ENCODE peak calls at places on chromosomes 11 and 22, in six cellular contexts. S is keratinocyte, C is GM12878, E is colonic mucosa, Y is mesendoderm, P is endodermal cell. R is an unnamed sample.

GRCh38 chr22:36081023-36081431 is 52.4 kb upstream of the RBFOX2 start:
- DNase-seq in S (no peak), C (no peak), E (no peak), Y (no peak), P (no peak), R (no peak)

GRCh38 chr11:96147913-96148312 is 195.1 kb downstream of the MAML2 start:
- DNase-seq in S (no peak), C (no peak), E (no peak), Y (no peak), P (no peak), R (no peak)

GRCh38 chr11:32221476-32222032 is 130.7 kb downstream of the RCN1 start:
- DNase-seq in S (no peak), C (no peak), E (no peak), Y (no peak), P (no peak), R (no peak)

GRCh38 chr11:117332843-117333242 is 5.2 kb downstream of the CEP164 start:
- DNase-seq in S (no peak), C (no peak), E (no peak), Y (no peak), P (no peak), R (no peak)

GRCh38 chr22:45552580-45553332 is 50.1 kb downstream of the FBLN1 start:
- DNase-seq in S (no peak), C (no peak), E (peak), Y (no peak), P (peak), R (no peak)

GRCh38 chr11:70282012-70282411 is 11.5 kb downstream of the PPFIA1 start:
- DNase-seq in S (no peak), C (no peak), E (no peak), Y (peak), P (no peak), R (no peak)

GRCh38 chr11:112179601-112180000 is 4.3 kb downstream of the BCO2 start:
- DNase-seq in S (no peak), C (peak), E (no peak), Y (no peak), P (no peak), R (no peak)

GRCh38 chr11:114279778-114280532 is 16.2 kb upstream of the NNMT start:
- DNase-seq in S (no peak), C (no peak), E (no peak), Y (no peak), P (no peak), R (no peak)

GRCh38 chr11:77287615-77288273 is 13.7 kb downstream of the GDPD4 start:
- DNase-seq in S (no peak), C (no peak), E (no peak), Y (no peak), P (no peak), R (no peak)

GRCh38 chr22:33513388-33514336 is 406.6 kb downstream of the LARGE1 start:
- DNase-seq in S (no peak), C (no peak), E (no peak), Y (no peak), P (no peak), R (no peak)

GRCh38 chr11:68125164-68125563 is 4.0 kb upstream of the CHKA start:
- DNase-seq in S (no peak), C (no peak), E (no peak), Y (no peak), P (no peak), R (no peak)

GRCh38 chr11:70727899-70728620 is 329.7 kb downstream of the CTTN start:
- DNase-seq in S (no peak), C (no peak), E (no peak), Y (no peak), P (no peak), R (no peak)

GRCh38 chr11:117664897-117665296 is 132.1 kb downstream of the DSCAML1 start:
- DNase-seq in S (no peak), C (no peak), E (peak), Y (no peak), P (peak), R (no peak)

GRCh38 chr11:58927393-58928081 is 11.8 kb upstream of the GLYATL1 start:
- DNase-seq in S (no peak), C (no peak), E (peak), Y (peak), P (peak), R (peak)

GRCh38 chr11:98411777-98412176 is 609.0 kb upstream of the CNTN5 start:
- DNase-seq in S (no peak), C (no peak), E (no peak), Y (no peak), P (no peak), R (no peak)

GRCh38 chr11:113114452-113115027 is 153.3 kb downstream of the NCAM1 start:
- DNase-seq in S (no peak), C (no peak), E (peak), Y (peak), P (peak), R (peak)

GRCh38 chr22:19802001-19802880 is 41.7 kb downstream of the TBX1 start:
- DNase-seq in S (no peak), C (no peak), E (no peak), Y (no peak), P (no peak), R (no peak)

GRCh38 chr22:50236731-50237409 is 8.0 kb downstream of the TUBGCP6 start:
- DNase-seq in S (no peak), C (no peak), E (no peak), Y (peak), P (peak), R (no peak)

GRCh38 chr11:117180661-117181585 is 2.4 kb downstream of the SIDT2 start:
- DNase-seq in S (peak), C (peak), E (peak), Y (peak), P (peak), R (peak)

GRCh38 chr11:82776377-82776776 is 42.7 kb upstream of the FAM181B start:
- DNase-seq in S (no peak), C (no peak), E (no peak), Y (peak), P (peak), R (no peak)

GRCh38 chr11:120945042-120945441 is 78.9 kb upstream of the TBCEL start:
- DNase-seq in S (no peak), C (no peak), E (no peak), Y (peak), P (no peak), R (no peak)

GRCh38 chr11:86926975-86927374 is 28.2 kb downstream of the FZD4 start:
- DNase-seq in S (no peak), C (no peak), E (no peak), Y (no peak), P (no peak), R (no peak)

GRCh38 chr11:57482782-57483569 is 22.6 kb downstream of the RTN4RL2 start:
- DNase-seq in S (no peak), C (no peak), E (no peak), Y (peak), P (peak), R (peak)

GRCh38 chr22:44454113-44454769 is 43.8 kb downstream of the RTL6 start:
- DNase-seq in S (no peak), C (no peak), E (peak), Y (no peak), P (peak), R (no peak)

GRCh38 chr11:113085446-113085845 is 124.2 kb downstream of the NCAM1 start:
- DNase-seq in S (no peak), C (no peak), E (no peak), Y (no peak), P (no peak), R (no peak)

GRCh38 chr11:73622920-73623593 is 23.3 kb upstream of the PLEKHB1 start:
- DNase-seq in S (no peak), C (no peak), E (no peak), Y (no peak), P (no peak), R (no peak)

GRCh38 chr22:42641801-42642413 is 1.5 kb upstream of the ATP5MGL start:
- DNase-seq in S (no peak), C (no peak), E (no peak), Y (no peak), P (no peak), R (no peak)
- H3K9ac ChIP-seq in S (no peak), C (no peak), E (no peak), Y (no peak), P (no peak), R (no peak)

GRCh38 chr11:126423743-126424142 is 68.3 kb downstream of the ST3GAL4 start:
- DNase-seq in S (no peak), C (no peak), E (no peak), Y (no peak), P (no peak), R (no peak)
- H3K4me3 ChIP-seq in S (no peak), C (no peak), E (no peak), Y (no peak), P (no peak), R (no peak)

GRCh38 chr11:102226702-102227101 is 90.6 kb upstream of the BIRC3 start:
- DNase-seq in S (no peak), C (no peak), E (no peak), Y (peak), P (no peak), R (no peak)
- H3K9ac ChIP-seq in S (peak), C (no peak), E (no peak), Y (no peak), P (no peak), R (no peak)

GRCh38 chr22:37482244-37482643 is 3.9 kb downstream of the MFNG start:
- DNase-seq in S (no peak), C (no peak), E (no peak), Y (no peak), P (no peak), R (no peak)

GRCh38 chr22:37476389-37477329 is 9.5 kb downstream of the MFNG start:
- DNase-seq in S (no peak), C (no peak), E (no peak), Y (no peak), P (no peak), R (no peak)

GRCh38 chr22:37480387-37481346 is 5.5 kb downstream of the MFNG start:
- DNase-seq in S (no peak), C (no peak), E (no peak), Y (no peak), P (no peak), R (no peak)

GRCh38 chr22:37481347-37481907 is 4.8 kb downstream of the MFNG start:
- DNase-seq in S (no peak), C (no peak), E (no peak), Y (no peak), P (no peak), R (no peak)

DNA sequence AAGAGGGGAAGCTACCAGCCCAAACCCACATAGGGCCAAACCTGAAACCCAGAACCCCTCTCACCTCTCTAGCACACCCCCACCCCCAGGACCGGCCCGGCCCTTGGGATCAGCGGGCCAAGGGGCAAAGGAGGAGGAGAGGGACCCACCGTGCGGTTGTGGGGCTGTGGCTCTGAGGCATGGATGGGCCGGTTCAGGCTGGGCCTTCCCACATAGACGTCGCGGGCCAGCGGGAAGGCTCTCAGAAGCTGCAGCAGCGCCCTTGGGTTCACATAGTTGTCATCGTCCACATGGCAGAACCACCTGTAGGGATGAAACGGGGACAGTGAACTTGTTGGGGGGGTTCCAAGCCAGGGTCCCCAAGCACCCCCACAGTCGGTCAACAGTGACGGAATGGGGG is 7.0 kb downstream of the MFNG start:
- DNase-seq in S (no peak), C (no peak), E (no peak), Y (no peak), P (no peak), R (no peak)
- H3K4me3 ChIP-seq in S (no peak), C (no peak), E (no peak), Y (no peak), P (no peak), R (no peak)

GRCh38 chr22:26887456-26887855 is 230.1 kb downstream of the MIAT start:
- DNase-seq in S (no peak), C (no peak), E (no peak), Y (peak), P (no peak), R (no peak)

GRCh38 chr22:26889794-26890193 is 232.4 kb downstream of the MIAT start:
- DNase-seq in S (no peak), C (no peak), E (no peak), Y (no peak), P (no peak), R (no peak)

GRCh38 chr22:26888887-26889286 is 231.5 kb downstream of the MIAT start:
- DNase-seq in S (no peak), C (no peak), E (no peak), Y (no peak), P (no peak), R (no peak)

GRCh38 chr22:26885441-26886261 is 228.3 kb downstream of the MIAT start:
- DNase-seq in S (no peak), C (no peak), E (no peak), Y (no peak), P (no peak), R (no peak)

DNA sequence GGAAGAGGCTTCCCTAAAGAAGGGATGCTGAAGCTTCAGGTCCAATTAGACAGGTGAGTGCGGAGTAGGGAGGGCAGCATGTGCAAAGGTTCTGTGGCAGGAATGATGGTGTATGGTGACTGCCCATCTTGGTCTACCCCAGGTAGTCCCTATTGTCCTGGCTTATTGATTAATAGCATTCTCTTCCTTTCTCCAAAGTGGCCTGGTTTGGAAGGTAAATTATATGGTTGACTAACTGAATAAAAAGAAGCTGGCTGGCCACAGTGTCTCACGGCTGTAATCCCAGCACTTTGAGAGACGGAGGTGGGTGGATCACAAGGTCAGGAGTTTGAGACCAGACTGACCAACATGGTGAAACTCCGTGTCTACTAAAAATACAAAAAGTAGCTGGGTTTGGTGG is 230.5 kb downstream of the MIAT start:
- DNase-seq in S (no peak), C (no peak), E (no peak), Y (no peak), P (no peak), R (no peak)
- H3K9ac ChIP-seq in S (no peak), C (no peak), E (no peak), Y (no peak), P (no peak), R (no peak)

GRCh38 chr22:27796829-27797792 is 4.4 kb downstream of the MN1 start:
- DNase-seq in S (no peak), C (no peak), E (no peak), Y (no peak), P (peak), R (no peak)
- H3K4me3 ChIP-seq in S (no peak), C (no peak), E (no peak), Y (no peak), P (no peak), R (no peak)

GRCh38 chr11:1055109-1055703 is 18.7 kb upstream of the MUC6 start:
- DNase-seq in S (no peak), C (no peak), E (no peak), Y (no peak), P (no peak), R (no peak)

GRCh38 chr11:1055990-1056771 is 18.5 kb upstream of the MUC2 start:
- DNase-seq in S (no peak), C (no peak), E (no peak), Y (no peak), P (peak), R (no peak)

GRCh38 chr11:1053121-1053901 is 16.8 kb upstream of the MUC6 start:
- DNase-seq in S (no peak), C (no peak), E (peak), Y (no peak), P (no peak), R (no peak)

GRCh38 chr11:1052133-1053011 is 15.9 kb upstream of the MUC6 start:
- DNase-seq in S (no peak), C (no peak), E (no peak), Y (no peak), P (no peak), R (no peak)

GRCh38 chr11:1054143-1055108 is 17.9 kb upstream of the MUC6 start:
- DNase-seq in S (no peak), C (no peak), E (peak), Y (no peak), P (no peak), R (no peak)
- H3K9ac ChIP-seq in S (no peak), C (no peak), E (peak), Y (no peak), P (no peak), R (no peak)

GRCh38 chr11:6630632-6631291 is 11.5 kb upstream of the TPP1 start:
- DNase-seq in S (no peak), C (no peak), E (no peak), Y (no peak), P (no peak), R (no peak)
- H3K4me3 ChIP-seq in S (no peak), C (no peak), E (peak), Y (no peak), P (peak), R (no peak)

GRCh38 chr11:11621881-11622706 is at the start of gene GALNT18:
- DNase-seq in S (peak), C (peak), E (peak), Y (peak), P (peak), R (no peak)
- H3K9ac ChIP-seq in S (peak), C (peak), E (peak), Y (peak), P (peak), R (no peak)